ENCODE peak calls at places on chromosomes 1 and 21, in four cellular contexts. L is H4, S is coronary artery, O is endothelial cell of umbilical vein. Q is an unnamed sample.

GRCh38 chr1:102742426-102742825 is 365.9 kb downstream of the COL11A1 start:
- DNase-seq in O (no peak), S (no peak), L (no peak), Q (no peak)

GRCh38 chr1:151540021-151540981 is at the start of gene TUFT1:
- DNase-seq in S (peak; percentile 93), L (peak; percentile 82), O (peak; percentile 92), Q (peak; percentile 92)

GRCh38 chr1:27787895-27788294 is 14.9 kb downstream of the STX12 start:
- DNase-seq in L (no peak), O (peak; percentile 61), S (no peak), Q (peak; percentile 40)

GRCh38 chr1:16173447-16174260 is 17.8 kb upstream of the EPHA2 start:
- DNase-seq in O (peak; percentile 60), S (no peak), L (peak; percentile 90), Q (no peak)

GRCh38 chr1:78864175-78864574 is 142.4 kb downstream of the ADGRL4 start:
- DNase-seq in S (no peak), L (no peak), O (no peak), Q (no peak)

GRCh38 chr1:28127617-28128257 is 39.3 kb upstream of the EYA3 start:
- DNase-seq in S (no peak), L (no peak), O (no peak), Q (no peak)

GRCh38 chr1:206856674-206857464 is 8.6 kb upstream of the IL20 start:
- DNase-seq in O (no peak), S (no peak), L (no peak), Q (no peak)

GRCh38 chr1:8025061-8025670 is 943 bp downstream of the ERRFI1 start:
- DNase-seq in O (no peak), S (no peak), L (no peak), Q (no peak)

GRCh38 chr1:240462766-240463410 is 149.1 kb downstream of the GREM2 start:
- DNase-seq in L (no peak), O (no peak), S (no peak), Q (no peak)

GRCh38 chr1:222081859-222082258 is 340.0 kb upstream of the DUSP10 start:
- DNase-seq in S (no peak), L (no peak), O (no peak), Q (no peak)

GRCh38 chr1:66704177-66704880 is 47.9 kb upstream of the DYNLT5 start:
- DNase-seq in S (no peak), L (no peak), O (no peak), Q (no peak)

GRCh38 chr21:17386498-17386897 is 126.3 kb upstream of the CXADR start:
- DNase-seq in O (no peak), S (no peak), L (no peak), Q (no peak)

GRCh38 chr1:243596441-243597183 is 253.4 kb downstream of the AKT3 start:
- DNase-seq in O (no peak), L (peak; percentile 66), S (no peak), Q (no peak)

GRCh38 chr1:40450491-40451237 is 388 bp downstream of the ZFP69B start:
- DNase-seq in L (peak; percentile 79), O (peak; percentile 67), S (no peak), Q (no peak)

GRCh38 chr1:201656670-201657032 is 117.7 kb downstream of the NAV1 start:
- DNase-seq in S (no peak), L (peak; percentile 43), O (no peak), Q (no peak)

GRCh38 chr1:199243423-199244061 is 604.7 kb downstream of the PTPRC start:
- DNase-seq in S (peak; percentile 50), L (peak; percentile 62), O (peak; percentile 58), Q (peak; percentile 63)

GRCh38 chr1:24424207-24424606 is 8.6 kb downstream of the NIPAL3 start:
- DNase-seq in S (no peak), O (no peak), L (no peak), Q (no peak)

GRCh38 chr1:89171067-89171438 is 4.8 kb downstream of the GBP7 start:
- DNase-seq in S (no peak), O (no peak), L (no peak), Q (no peak)

GRCh38 chr1:154744352-154744751 is 125.7 kb downstream of the KCNN3 start:
- DNase-seq in S (no peak), O (no peak), L (no peak), Q (no peak)

GRCh38 chr1:14347776-14348175 is 250.7 kb upstream of the KAZN start:
- DNase-seq in S (no peak), O (no peak), L (no peak), Q (no peak)

GRCh38 chr1:172134087-172134731 is 286.3 kb upstream of the C1orf105 start:
- DNase-seq in O (no peak), S (no peak), L (no peak), Q (no peak)

GRCh38 chr1:181206513-181206912 is 118.0 kb downstream of the IER5 start:
- DNase-seq in L (no peak), S (no peak), O (no peak), Q (no peak)

GRCh38 chr1:3668585-3669300 is 16.4 kb downstream of the TP73 start:
- DNase-seq in O (no peak), S (no peak), L (peak; percentile 63), Q (peak; percentile 43)

GRCh38 chr1:21937372-21938121 is 437 bp upstream of the HSPG2 start:
- DNase-seq in O (peak; percentile 82), S (no peak), L (peak; percentile 60), Q (peak; percentile 58)

GRCh38 chr1:156767879-156768608 is 709 bp downstream of the PRCC start:
- DNase-seq in L (no peak), O (peak; percentile 42), S (peak; percentile 78), Q (peak; percentile 19)

GRCh38 chr1:44929556-44929955 is 56.8 kb downstream of the EIF2B3 start:
- DNase-seq in O (no peak), S (no peak), L (no peak), Q (no peak)

GRCh38 chr21:42220138-42220701 is 1.3 kb downstream of the ABCG1 start:
- DNase-seq in S (no peak), O (peak; percentile 91), L (peak; percentile 89), Q (peak; percentile 88)

GRCh38 chr1:117051224-117052064 is 8.7 kb upstream of the TTF2 start:
- DNase-seq in L (no peak), O (peak; percentile 32), S (no peak), Q (no peak)

GRCh38 chr1:155970531-155971167 is 7.7 kb downstream of the ARHGEF2 start:
- DNase-seq in L (no peak), O (peak; percentile 91), S (no peak), Q (no peak)

GRCh38 chr1:147721711-147722110 is 38.7 kb downstream of the GJA5 start:
- DNase-seq in S (no peak), O (no peak), L (no peak), Q (no peak)

GRCh38 chr1:55702064-55702463 is 486.9 kb upstream of the USP24 start:
- DNase-seq in S (no peak), O (peak; percentile 63), L (peak; percentile 39), Q (peak; percentile 24)

GRCh38 chr1:24805534-24806301 is 60.5 kb downstream of the CLIC4 start:
- DNase-seq in S (no peak), L (no peak), O (peak; percentile 95), Q (peak; percentile 43)